ENCODE peak calls at places on chromosomes 6 and 20, in five cellular contexts. Y is GM23338, U is cardiac muscle cell, Q is lower lobe of right lung, X is prostate gland. W is an unnamed sample.
A peak's percentile ranks its signal among the peaks of the same experiment; 100 is the strongest.

GRCh38 chr6:95576621-95577316 is 566 bp upstream of the MANEA start:
- DNase-seq in Y (no peak), X (no peak), U (peak; percentile 34), Q (no peak), W (no peak)

GRCh38 chr6:31473780-31474725 is 23.9 kb upstream of the MICB start:
- DNase-seq in Q (no peak), U (peak; percentile 43), X (no peak), Y (no peak), W (no peak)

GRCh38 chr20:22453244-22454080 is 130.9 kb downstream of the FOXA2 start:
- DNase-seq in Y (peak; percentile 64), U (peak; percentile 32), X (no peak), Q (no peak), W (no peak)

GRCh38 chr6:9659848-9660247 is 755.0 kb downstream of the TFAP2A start:
- DNase-seq in U (no peak), Y (no peak), X (no peak), Q (no peak), W (no peak)

GRCh38 chr6:125924169-125924568 is 32.4 kb upstream of the HINT3 start:
- DNase-seq in U (no peak), Y (no peak), Q (no peak), X (no peak), W (no peak)

GRCh38 chr6:40733290-40733689 is 146.1 kb upstream of the LRFN2 start:
- DNase-seq in U (no peak), X (no peak), Q (no peak), Y (no peak), W (no peak)

GRCh38 chr6:30075987-30076311 is 380 bp upstream of the RNF39 start:
- DNase-seq in X (peak; percentile 89), U (no peak), Y (no peak), Q (peak; percentile 72), W (peak; percentile 93)

GRCh38 chr20:25394996-25395395 is 4.4 kb upstream of the ABHD12 start:
- DNase-seq in X (no peak), U (no peak), Y (no peak), Q (no peak), W (no peak)

GRCh38 chr20:63117151-63117550 is 98.8 kb downstream of the YTHDF1 start:
- DNase-seq in X (no peak), Q (peak; percentile 13), U (no peak), Y (no peak), W (peak; percentile 63)

GRCh38 chr6:14441371-14441781 is 323.8 kb downstream of the CD83 start:
- DNase-seq in U (peak; percentile 65), X (no peak), Y (no peak), Q (no peak), W (no peak)

GRCh38 chr6:26411751-26412150 is 9.7 kb downstream of the BTN3A1 start:
- DNase-seq in X (no peak), U (no peak), Q (no peak), Y (no peak), W (no peak)

GRCh38 chr6:134117409-134117808 is 65.0 kb upstream of the SLC2A12 start:
- DNase-seq in U (peak; percentile 19), Y (no peak), Q (no peak), X (no peak), W (no peak)

GRCh38 chr6:30042476-30042875 is 18.6 kb upstream of the POLR1H start:
- DNase-seq in Y (no peak), Q (no peak), X (no peak), U (no peak), W (no peak)

GRCh38 chr20:44527716-44528199 is 5.9 kb upstream of the SERINC3 start:
- DNase-seq in Q (no peak), U (no peak), X (no peak), Y (no peak), W (no peak)

GRCh38 chr6:133833905-133834304 is 55.0 kb upstream of the TCF21 start:
- DNase-seq in Y (no peak), Q (no peak), X (no peak), U (peak; percentile 75), W (no peak)

GRCh38 chr20:25276533-25277050 is 28.7 kb downstream of the PYGB start:
- DNase-seq in Q (peak; percentile 20), X (no peak), U (no peak), Y (no peak), W (peak; percentile 68)

GRCh38 chr6:157230971-157231370 is 92.3 kb downstream of the TMEM242 start:
- DNase-seq in X (no peak), Y (no peak), U (no peak), Q (no peak), W (no peak)

GRCh38 chr6:136611133-136611532 is 60.9 kb upstream of the MAP7 start:
- DNase-seq in Q (no peak), Y (no peak), U (no peak), X (peak; percentile 31), W (no peak)

GRCh38 chr6:127118505-127119360 is at the start of gene RSPO3:
- DNase-seq in Y (peak; percentile 72), U (peak; percentile 39), X (no peak), Q (peak; percentile 47), W (no peak)

GRCh38 chr20:63087236-63087871 is 80.6 kb upstream of the BHLHE23 start:
- DNase-seq in X (no peak), Q (peak; percentile 20), U (no peak), Y (no peak), W (peak; percentile 84)

GRCh38 chr20:40986774-40987173 is 41.8 kb upstream of the TOP1 start:
- DNase-seq in X (no peak), Y (no peak), U (no peak), Q (no peak), W (no peak)

GRCh38 chr20:42836339-42836738 is 353.4 kb downstream of the PTPRT start:
- DNase-seq in Q (peak; percentile 49), X (peak; percentile 30), Y (no peak), U (no peak), W (no peak)

GRCh38 chr6:54775586-54775985 is 71.0 kb upstream of the FAM83B start:
- DNase-seq in Y (no peak), U (peak; percentile 53), Q (no peak), X (no peak), W (no peak)

GRCh38 chr6:17656092-17656491 is 50.6 kb downstream of the NUP153 start:
- DNase-seq in U (peak; percentile 37), X (no peak), Y (no peak), Q (no peak), W (no peak)

GRCh38 chr6:49097116-49097515 is 365.9 kb downstream of the MMUT start:
- DNase-seq in Y (no peak), Q (no peak), U (no peak), X (no peak), W (no peak)

GRCh38 chr6:71412559-71412958 is 123.9 kb downstream of the OGFRL1 start:
- DNase-seq in X (no peak), Q (no peak), U (no peak), Y (no peak), W (no peak)

GRCh38 chr20:23479043-23479442 is 11.9 kb upstream of the CST8 start:
- DNase-seq in Q (no peak), U (no peak), X (no peak), Y (no peak), W (no peak)

GRCh38 chr20:20204326-20204725 is 152.0 kb downstream of the CFAP61 start:
- DNase-seq in Q (no peak), Y (no peak), X (no peak), U (no peak), W (no peak)

GRCh38 chr6:141326426-141326825 is 806.3 kb upstream of the GJE1 start:
- DNase-seq in U (peak; percentile 91), Y (no peak), Q (no peak), X (no peak), W (peak; percentile 66)

GRCh38 chr6:158016571-158017383 is 35.1 kb downstream of the SYNJ2 start:
- DNase-seq in U (no peak), X (no peak), Q (peak; percentile 35), Y (no peak), W (peak; percentile 35)

GRCh38 chr6:81787313-81788068 is 35.0 kb upstream of the TENT5A start:
- DNase-seq in Q (no peak), Y (no peak), U (peak; percentile 64), X (no peak), W (no peak)

GRCh38 chr6:116476021-116476678 is 15.0 kb downstream of the CALHM6 start:
- DNase-seq in Q (no peak), U (no peak), Y (no peak), X (no peak), W (no peak)

GRCh38 chr6:30325150-30325872 is 1.4 kb upstream of the TRIM39 start:
- DNase-seq in U (peak; percentile 59), X (peak; percentile 17), Q (peak; percentile 58), Y (peak; percentile 95), W (no peak)

GRCh38 chr20:63947638-63948456 is 8.4 kb downstream of the UCKL1 start:
- DNase-seq in Q (peak; percentile 61), Y (no peak), U (no peak), X (no peak), W (peak; percentile 80)

GRCh38 chr6:16559091-16559490 is 202.2 kb downstream of the ATXN1 start:
- DNase-seq in Q (no peak), U (no peak), Y (no peak), X (no peak), W (no peak)

DNA sequence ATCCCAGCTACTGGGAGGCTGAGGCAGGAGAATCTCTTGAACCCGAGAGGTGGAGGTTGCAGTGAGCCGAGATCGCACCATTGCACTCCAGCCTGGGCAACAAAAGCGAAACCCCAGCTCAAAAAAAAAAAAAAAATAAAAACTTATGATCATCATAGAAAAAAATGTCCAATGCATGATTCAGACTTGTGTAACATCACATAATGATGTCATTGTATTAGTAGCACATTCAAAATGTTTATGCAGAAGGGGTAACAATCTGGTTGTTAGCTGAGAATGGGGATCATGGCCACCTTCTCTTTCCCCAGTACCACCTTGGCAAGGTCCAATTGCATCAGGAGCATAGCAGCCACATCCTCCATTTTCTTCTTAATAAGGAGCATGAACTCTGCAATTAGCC is 137.6 kb upstream of the MARCKS start:
- DNase-seq in U (no peak), Y (no peak), Q (no peak), X (no peak), W (no peak)
- TF ChIP-seq CTCF in U (no peak), Y (no peak), Q (no peak), X (no peak), W (no peak)

GRCh38 chr6:3746696-3747095 is 4.8 kb downstream of the PXDC1 start:
- DNase-seq in X (no peak), Y (no peak), Q (no peak), U (no peak), W (no peak)
- H3K4me1 ChIP-seq in X (peaks cover 20% of the 10 kb centered on the region), Y (peaks cover 16% of the 10 kb centered on the region), Q (peaks cover 74% of the 10 kb centered on the region), U (peaks cover 9% of the 10 kb centered on the region), W (peaks cover 25% of the 10 kb centered on the region)

GRCh38 chr6:1364791-1365190 is 24.6 kb upstream of the FOXF2 start:
- DNase-seq in X (no peak), Y (no peak), U (no peak), Q (no peak), W (no peak)

GRCh38 chr6:1363298-1363697 is 26.1 kb upstream of the FOXF2 start:
- DNase-seq in Y (no peak), Q (no peak), U (no peak), X (no peak), W (no peak)

GRCh38 chr6:1365701-1366100 is 23.7 kb upstream of the FOXF2 start:
- DNase-seq in Y (no peak), U (no peak), X (no peak), Q (no peak), W (no peak)

GRCh38 chr6:1362643-1363042 is 26.7 kb upstream of the FOXF2 start:
- DNase-seq in Y (no peak), X (no peak), Q (no peak), U (no peak), W (no peak)

GRCh38 chr6:1363729-1364572 is 25.4 kb upstream of the FOXF2 start:
- DNase-seq in Y (peak; percentile 57), X (no peak), Q (no peak), U (peak; percentile 25), W (no peak)
- TF ChIP-seq CTCF in Y (peak; percentile 70), X (no peak), Q (peak; percentile 15), U (peak; percentile 19), W (peak; percentile 27)

GRCh38 chr20:49278036-49278816 is at the start of gene ZNFX1:
- DNase-seq in Y (peak; percentile 99), Q (peak; percentile 100), U (peak; percentile 99), X (peak; percentile 99), W (peak; percentile 100)
- H3K4me1 ChIP-seq in Y (peaks cover 24% of the 10 kb centered on the region), Q (peaks cover 73% of the 10 kb centered on the region), U (peaks cover 21% of the 10 kb centered on the region), X (peaks cover 18% of the 10 kb centered on the region), W (peaks cover 53% of the 10 kb centered on the region)